ENCODE peak calls at places on chromosomes 7 and 10, in four cellular contexts. One of them, this sample, is unnamed.

GRCh38 chr7:71484381-71484780 is 352.4 kb downstream of the GALNT17 start:
- DNase-seq in psoas muscle: no peak
- DNase-seq in upper lobe of right lung: no peak
- DNase-seq in OCI-LY7: no peak
- DNase-seq in this sample: no peak

GRCh38 chr10:50604049-50604640 is 19.6 kb downstream of the SGMS1 start:
- DNase-seq in upper lobe of right lung: no peak
- DNase-seq in psoas muscle: no peak
- DNase-seq in OCI-LY7: peak
- DNase-seq in this sample: no peak

GRCh38 chr7:47622946-47623640 is 41.2 kb upstream of the TNS3 start:
- DNase-seq in psoas muscle: no peak
- DNase-seq in OCI-LY7: no peak
- DNase-seq in upper lobe of right lung: no peak
- DNase-seq in this sample: peak

GRCh38 chr10:14822879-14823755 is 14.7 kb downstream of the CDNF start:
- DNase-seq in upper lobe of right lung: no peak
- DNase-seq in OCI-LY7: peak
- DNase-seq in psoas muscle: no peak
- DNase-seq in this sample: no peak

GRCh38 chr10:35379226-35380137 is 43.2 kb downstream of the CCNY start:
- DNase-seq in OCI-LY7: peak
- DNase-seq in psoas muscle: no peak
- DNase-seq in upper lobe of right lung: no peak
- DNase-seq in this sample: no peak

GRCh38 chr10:93435061-93435491 is 47.1 kb downstream of the MYOF start:
- DNase-seq in upper lobe of right lung: no peak
- DNase-seq in OCI-LY7: no peak
- DNase-seq in psoas muscle: no peak
- DNase-seq in this sample: no peak

GRCh38 chr10:131843089-131843595 is 57.7 kb upstream of the PPP2R2D start:
- DNase-seq in OCI-LY7: no peak
- DNase-seq in psoas muscle: no peak
- DNase-seq in upper lobe of right lung: peak
- DNase-seq in this sample: no peak

GRCh38 chr10:35640474-35640873 is 1.6 kb downstream of the FZD8 start:
- DNase-seq in upper lobe of right lung: peak
- DNase-seq in OCI-LY7: peak
- DNase-seq in psoas muscle: peak
- DNase-seq in this sample: no peak

GRCh38 chr7:50665403-50666123 is 100.4 kb upstream of the DDC start:
- DNase-seq in psoas muscle: peak
- DNase-seq in upper lobe of right lung: no peak
- DNase-seq in OCI-LY7: no peak
- DNase-seq in this sample: no peak

GRCh38 chr10:27437775-27438174 is 66.3 kb upstream of the RAB18 start:
- DNase-seq in psoas muscle: no peak
- DNase-seq in upper lobe of right lung: no peak
- DNase-seq in OCI-LY7: no peak
- DNase-seq in this sample: no peak

GRCh38 chr10:27445070-27445469 is 59.0 kb upstream of the RAB18 start:
- DNase-seq in OCI-LY7: no peak
- DNase-seq in upper lobe of right lung: no peak
- DNase-seq in psoas muscle: no peak
- DNase-seq in this sample: no peak

GRCh38 chr10:27440021-27440420 is 64.1 kb upstream of the RAB18 start:
- DNase-seq in upper lobe of right lung: no peak
- DNase-seq in OCI-LY7: no peak
- DNase-seq in psoas muscle: no peak
- DNase-seq in this sample: no peak

GRCh38 chr10:27439101-27439500 is 65.0 kb upstream of the RAB18 start:
- DNase-seq in psoas muscle: no peak
- DNase-seq in upper lobe of right lung: no peak
- DNase-seq in OCI-LY7: no peak
- DNase-seq in this sample: no peak

GRCh38 chr10:27440478-27440877 is 63.6 kb upstream of the RAB18 start:
- DNase-seq in upper lobe of right lung: no peak
- DNase-seq in OCI-LY7: no peak
- DNase-seq in psoas muscle: no peak
- DNase-seq in this sample: no peak
- TF ChIP-seq CTCF in upper lobe of right lung: no peak
- TF ChIP-seq CTCF in OCI-LY7: no peak
- TF ChIP-seq CTCF in psoas muscle: no peak
- TF ChIP-seq CTCF in this sample: no peak

GRCh38 chr10:87862644-87863101 is 660 bp downstream of the KLLN start:
- DNase-seq in psoas muscle: no peak
- DNase-seq in OCI-LY7: no peak
- DNase-seq in upper lobe of right lung: no peak
- DNase-seq in this sample: no peak

GRCh38 chr10:87861953-87862643 is 1.2 kb downstream of the KLLN start:
- DNase-seq in upper lobe of right lung: peak
- DNase-seq in OCI-LY7: peak
- DNase-seq in psoas muscle: peak
- DNase-seq in this sample: peak

GRCh38 chr10:87861034-87861433 is 2.3 kb downstream of the KLLN start:
- DNase-seq in OCI-LY7: peak
- DNase-seq in upper lobe of right lung: no peak
- DNase-seq in psoas muscle: no peak
- DNase-seq in this sample: no peak

GRCh38 chr10:87860156-87860795 is 3.1 kb downstream of the KLLN start:
- DNase-seq in upper lobe of right lung: no peak
- DNase-seq in psoas muscle: no peak
- DNase-seq in OCI-LY7: peak
- DNase-seq in this sample: peak

GRCh38 chr10:87861566-87861952 is 1.8 kb downstream of the KLLN start:
- DNase-seq in upper lobe of right lung: peak
- DNase-seq in OCI-LY7: peak
- DNase-seq in psoas muscle: peak
- DNase-seq in this sample: peak
- TF ChIP-seq CTCF in upper lobe of right lung: peak
- TF ChIP-seq CTCF in OCI-LY7: no peak
- TF ChIP-seq CTCF in psoas muscle: no peak
- TF ChIP-seq CTCF in this sample: peak

GRCh38 chr10:117074621-117075020 is 63.4 kb downstream of the VAX1 start:
- DNase-seq in psoas muscle: no peak
- DNase-seq in upper lobe of right lung: no peak
- DNase-seq in OCI-LY7: no peak
- DNase-seq in this sample: no peak

GRCh38 chr10:117075064-117075463 is 63.0 kb downstream of the VAX1 start:
- DNase-seq in psoas muscle: no peak
- DNase-seq in OCI-LY7: no peak
- DNase-seq in upper lobe of right lung: no peak
- DNase-seq in this sample: no peak

GRCh38 chr10:117078168-117078837 is 59.8 kb downstream of the VAX1 start:
- DNase-seq in OCI-LY7: no peak
- DNase-seq in psoas muscle: no peak
- DNase-seq in upper lobe of right lung: no peak
- DNase-seq in this sample: no peak
- TF ChIP-seq CTCF in OCI-LY7: no peak
- TF ChIP-seq CTCF in psoas muscle: no peak
- TF ChIP-seq CTCF in upper lobe of right lung: no peak
- TF ChIP-seq CTCF in this sample: no peak

GRCh38 chr7:3597243-3597642 is 296.2 kb downstream of the SDK1 start:
- DNase-seq in psoas muscle: no peak
- DNase-seq in OCI-LY7: peak
- DNase-seq in upper lobe of right lung: no peak
- DNase-seq in this sample: no peak
- TF ChIP-seq CTCF in psoas muscle: no peak
- TF ChIP-seq CTCF in OCI-LY7: peak
- TF ChIP-seq CTCF in upper lobe of right lung: no peak
- TF ChIP-seq CTCF in this sample: no peak